ENCODE peak calls at places on chromosomes 13 and 19, in nine cellular contexts. Z, C, D, M, R, V, S, F and T are unnamed samples.

GRCh38 chr19:18741566-18742121 is 49.5 kb downstream of the COMP start:
- DNase-seq in Z (no peak), C (no peak), D (peak; percentile 84), M (no peak), R (no peak), V (no peak), S (peak; percentile 91), F (no peak), T (peak; percentile 93)

GRCh38 chr19:38949580-38950367 is 19.0 kb downstream of the MRPS12 start:
- DNase-seq in Z (no peak), C (peak; percentile 97), D (peak; percentile 76), M (peak; percentile 99), R (peak; percentile 95), V (peak; percentile 57), S (peak; percentile 95), F (peak; percentile 90), T (peak; percentile 90)

GRCh38 chr13:99911069-99911964 is 60.2 kb downstream of the ZIC5 start:
- DNase-seq in Z (no peak), C (no peak), D (no peak), M (no peak), R (no peak), V (no peak), S (no peak), F (no peak), T (no peak)

GRCh38 chr19:5805465-5806132 is 732 bp downstream of the NRTN start:
- DNase-seq in Z (peak; percentile 62), C (peak; percentile 36), D (peak; percentile 87), M (peak; percentile 94), R (no peak), V (no peak), S (peak; percentile 90), F (peak; percentile 92), T (peak; percentile 88)

GRCh38 chr13:99760456-99760855 is 211.1 kb downstream of the ZIC5 start:
- DNase-seq in Z (no peak), C (no peak), D (no peak), M (peak; percentile 10), R (no peak), V (no peak), S (no peak), F (no peak), T (no peak)

GRCh38 chr13:68051910-68052309 is 821.8 kb upstream of the PCDH9 start:
- DNase-seq in Z (no peak), C (no peak), D (no peak), M (no peak), R (no peak), V (no peak), S (no peak), F (no peak), T (no peak)

GRCh38 chr13:43229506-43229905 is 206.1 kb downstream of the DNAJC15 start:
- DNase-seq in Z (peak; percentile 10), C (no peak), D (no peak), M (no peak), R (peak; percentile 87), V (no peak), S (no peak), F (no peak), T (no peak)

GRCh38 chr19:51799998-51800848 is 5.3 kb downstream of the FPR3 start:
- DNase-seq in Z (no peak), C (peak; percentile 96), D (no peak), M (no peak), R (no peak), V (no peak), S (no peak), F (peak; percentile 68), T (no peak)

GRCh38 chr19:49425922-49426592 is 869 bp downstream of the GFY start:
- DNase-seq in Z (no peak), C (no peak), D (no peak), M (peak; percentile 100), R (no peak), V (no peak), S (peak; percentile 85), F (no peak), T (no peak)

GRCh38 chr13:23637813-23638212 is 67.6 kb downstream of the TNFRSF19 start:
- DNase-seq in Z (no peak), C (peak; percentile 46), D (no peak), M (no peak), R (no peak), V (peak; percentile 35), S (no peak), F (no peak), T (no peak)

GRCh38 chr19:1123885-1124677 is 20.3 kb downstream of the GPX4 start:
- DNase-seq in Z (no peak), C (no peak), D (no peak), M (no peak), R (no peak), V (no peak), S (no peak), F (peak; percentile 77), T (no peak)

GRCh38 chr19:1128111-1128510 is 24.3 kb downstream of the GPX4 start:
- DNase-seq in Z (no peak), C (no peak), D (no peak), M (no peak), R (no peak), V (no peak), S (peak; percentile 66), F (no peak), T (no peak)

GRCh38 chr19:1126984-1127760 is 23.4 kb downstream of the GPX4 start:
- DNase-seq in Z (no peak), C (no peak), D (no peak), M (no peak), R (no peak), V (no peak), S (peak; percentile 74), F (no peak), T (no peak)

GRCh38 chr19:1123381-1123780 is 19.6 kb downstream of the GPX4 start:
- DNase-seq in Z (no peak), C (no peak), D (no peak), M (no peak), R (no peak), V (no peak), S (peak; percentile 60), F (peak; percentile 67), T (no peak)

DNA sequence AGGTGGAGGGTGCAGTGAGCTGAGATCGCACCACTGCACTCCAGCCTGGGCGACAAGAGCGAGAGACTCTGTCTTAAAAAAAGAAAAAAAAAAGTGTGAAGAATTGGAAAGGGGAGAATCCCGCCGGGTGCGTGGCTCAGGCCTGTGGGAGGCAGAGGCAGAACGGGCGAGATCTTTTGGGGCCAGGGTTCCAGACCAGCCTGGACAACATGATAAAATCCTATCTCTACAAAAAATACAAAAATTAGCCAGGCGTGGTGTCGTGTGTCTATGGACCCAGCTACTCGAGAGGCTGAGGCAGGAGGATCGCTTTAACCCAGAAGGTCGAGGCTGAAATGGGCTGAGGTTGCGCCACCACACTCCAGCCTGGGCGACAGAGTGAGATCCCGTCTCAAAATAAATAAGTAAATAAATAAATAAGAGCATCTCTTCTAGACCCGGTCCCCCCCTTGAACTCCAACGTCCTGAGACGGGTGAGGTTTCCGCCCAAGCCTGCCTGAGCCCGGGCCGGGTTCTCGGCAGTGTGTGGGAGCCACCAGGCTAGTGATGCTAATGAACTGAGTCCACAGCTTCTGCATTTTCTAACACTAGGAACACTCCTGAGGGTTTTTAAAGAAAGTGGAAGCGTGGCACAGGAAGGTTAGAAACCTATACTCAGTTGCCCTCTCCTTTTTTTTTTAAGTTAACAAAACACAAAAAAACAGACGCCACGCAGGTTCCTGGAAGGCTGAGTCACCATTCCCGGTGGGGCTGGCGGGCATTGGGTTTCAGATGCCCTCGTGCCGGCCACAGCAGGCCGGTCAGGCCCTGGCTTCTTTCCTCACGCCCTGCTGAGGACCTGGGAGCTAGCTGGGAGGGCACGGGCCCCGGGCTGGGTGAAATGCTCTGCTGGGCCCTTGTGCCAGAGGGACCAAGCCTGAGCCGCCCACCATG is 22.1 kb downstream of the GPX4 start:
- DNase-seq in Z (no peak), C (no peak), D (no peak), M (no peak), R (no peak), V (no peak), S (peak; percentile 57), F (no peak), T (no peak)
- TF ChIP-seq EP300 in Z (no peak), C (no peak), D (no peak), M (no peak), R (no peak), V (no peak), S (no peak), F (no peak), T (no peak)

DNA sequence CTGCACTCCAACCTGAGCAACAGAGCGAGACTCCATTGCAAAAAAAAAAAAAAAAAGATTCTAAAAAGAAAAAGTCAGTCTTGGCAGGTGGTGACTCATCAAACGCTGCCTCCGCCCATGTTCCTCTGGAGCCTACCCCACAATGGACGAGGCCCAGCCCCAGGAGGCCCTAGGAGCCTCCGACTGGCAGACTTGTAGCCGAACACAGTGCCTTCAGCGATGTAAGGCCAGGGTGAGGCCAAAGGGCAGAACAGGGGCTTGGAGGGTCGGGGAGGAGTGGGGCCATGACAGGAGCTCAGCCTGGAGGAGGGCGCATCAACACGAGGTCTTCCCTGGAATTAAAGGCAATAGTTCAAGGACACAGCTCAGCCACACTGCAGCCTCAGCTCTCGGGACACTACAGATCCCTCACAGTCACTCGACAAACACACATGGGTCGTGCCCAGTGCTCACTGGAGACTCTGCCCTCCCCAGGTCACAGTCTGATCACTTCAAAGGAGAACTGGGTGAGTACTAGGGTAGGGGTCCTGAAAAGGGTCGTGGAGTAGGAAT is 5.1 kb downstream of the USE1 start:
- DNase-seq in Z (peak; percentile 53), C (peak; percentile 32), D (peak; percentile 52), M (no peak), R (no peak), V (no peak), S (no peak), F (no peak), T (no peak)
- H3K4me1 ChIP-seq in Z (peaks cover 12% of the 10 kb centered on the region), C (peaks cover 9% of the 10 kb centered on the region), D (peaks cover 4% of the 10 kb centered on the region), M (peaks cover 3% of the 10 kb centered on the region), R (peaks cover 6% of the 10 kb centered on the region), V (peaks cover 6% of the 10 kb centered on the region), S (peaks cover 8% of the 10 kb centered on the region), F (peaks cover 14% of the 10 kb centered on the region), T (peaks cover 24% of the 10 kb centered on the region)

DNA sequence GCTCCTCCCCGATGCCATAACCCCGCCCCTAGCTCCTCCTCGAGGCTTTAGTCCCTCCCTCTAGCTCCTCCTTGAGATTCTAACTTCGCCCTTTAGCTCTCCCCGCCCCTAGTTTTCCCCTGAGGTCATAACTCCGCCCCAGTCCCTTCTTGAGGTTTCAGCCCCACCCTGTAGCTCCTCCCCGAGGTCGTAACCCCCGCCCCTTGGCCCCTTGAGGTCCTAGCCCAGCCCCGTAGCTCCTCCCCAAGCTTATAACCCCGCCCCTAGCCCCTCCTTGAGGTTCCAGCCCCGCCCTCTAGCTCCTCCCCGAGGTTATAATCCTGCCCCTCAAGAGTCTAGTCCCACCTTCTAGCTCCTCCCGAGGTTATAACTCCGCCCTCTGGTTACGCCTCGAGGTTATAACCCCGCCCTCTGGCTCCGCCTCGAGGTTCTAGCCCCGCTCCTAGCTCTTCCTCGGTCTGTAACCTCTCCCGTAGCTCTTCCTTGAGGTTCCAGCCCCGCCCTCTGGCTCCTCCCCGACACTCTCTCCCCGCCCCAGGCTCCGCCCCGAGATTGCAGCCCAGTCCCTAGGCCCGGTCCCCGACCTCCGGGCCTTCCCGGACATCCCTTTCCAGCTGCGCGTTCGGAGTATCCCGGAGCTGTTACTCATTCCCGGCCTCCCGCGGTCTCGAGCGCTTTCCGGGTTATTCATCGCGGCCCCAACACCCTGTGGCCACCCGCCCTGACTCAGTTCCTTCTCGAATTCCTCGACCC is 1.4 kb downstream of the PLAUR start:
- DNase-seq in Z (peak; percentile 100), C (peak; percentile 100), D (peak; percentile 100), M (peak; percentile 99), R (peak; percentile 100), V (peak; percentile 99), S (peak; percentile 98), F (peak; percentile 100), T (peak; percentile 98)
- TF ChIP-seq POLR2A in Z (peak; percentile 76), C (peak; percentile 87), D (peak; percentile 98), M (no peak), R (peak; percentile 63), V (peak; percentile 61), S (peak; percentile 80), F (peak; percentile 88), T (no peak)

GRCh38 chr19:56304243-56304642 is 10.4 kb downstream of the ZSCAN5A start:
- DNase-seq in Z (no peak), C (no peak), D (no peak), M (no peak), R (no peak), V (no peak), S (no peak), F (no peak), T (no peak)
- TF ChIP-seq EP300 in Z (no peak), C (no peak), D (no peak), M (no peak), R (no peak), V (no peak), S (no peak), F (no peak), T (no peak)